ENCODE peak calls at places on chromosomes 4 and X, in nine cellular contexts. K is lung, M is breast epithelium, N is mesendoderm, I is OCI-LY7, E is SK-N-SH, H is ascending aorta, Z is H1, J is body of pancreas. T is an unnamed sample.
A peak's percentile ranks its signal among the peaks of the same experiment; 100 is the strongest.

GRCh38 chr4:157045507-157046127 is 30.3 kb upstream of the GLRB start:
- DNase-seq in K (no peak), M (no peak), N (peak; percentile 75), I (peak; percentile 7), E (peak; percentile 53), H (no peak), Z (no peak), J (peak; percentile 70), T (no peak)

GRCh38 chrX:109635151-109635550 is 10.2 kb upstream of the KCNE5 start:
- DNase-seq in K (no peak), M (no peak), N (peak; percentile 49), I (peak; percentile 29), E (peak; percentile 32), H (no peak), Z (no peak), J (no peak), T (no peak)

GRCh38 chrX:134572816-134573682 is 85.2 kb downstream of the PLAC1 start:
- DNase-seq in K (no peak), M (no peak), N (no peak), I (no peak), E (no peak), H (no peak), Z (no peak), J (no peak), T (no peak)

GRCh38 chr4:186852078-186852420 is 128.4 kb upstream of the FAT1 start:
- DNase-seq in K (no peak), M (no peak), N (no peak), I (no peak), E (no peak), H (no peak), Z (no peak), J (no peak), T (no peak)

GRCh38 chrX:123859409-123859827 is 435 bp upstream of the XIAP start:
- DNase-seq in K (no peak), M (no peak), N (no peak), I (peak; percentile 76), E (peak; percentile 36), H (no peak), Z (no peak), J (no peak), T (peak; percentile 68)

GRCh38 chr4:13530823-13531608 is 13.3 kb downstream of the NKX3-2 start:
- DNase-seq in K (no peak), M (no peak), N (peak; percentile 81), I (no peak), E (peak; percentile 22), H (no peak), Z (no peak), J (no peak), T (no peak)

GRCh38 chr4:13968723-13969122 is 341.2 kb upstream of the BOD1L1 start:
- DNase-seq in K (no peak), M (no peak), N (no peak), I (no peak), E (no peak), H (no peak), Z (no peak), J (no peak), T (no peak)

GRCh38 chrX:107940095-107940494 is 42.1 kb downstream of the TEX13B start:
- DNase-seq in K (no peak), M (no peak), N (peak; percentile 13), I (no peak), E (no peak), H (no peak), Z (no peak), J (no peak), T (no peak)

GRCh38 chr4:123600921-123601904 is 204.6 kb downstream of the SPRY1 start:
- DNase-seq in K (no peak), M (no peak), N (no peak), I (no peak), E (no peak), H (no peak), Z (no peak), J (no peak), T (no peak)

GRCh38 chr4:22434895-22435294 is 81.0 kb downstream of the ADGRA3 start:
- DNase-seq in K (no peak), M (no peak), N (peak; percentile 88), I (peak; percentile 11), E (peak; percentile 15), H (no peak), Z (no peak), J (peak; percentile 55), T (no peak)

GRCh38 chr4:19675172-19675811 is 576.4 kb upstream of the SLIT2 start:
- DNase-seq in K (no peak), M (no peak), N (no peak), I (peak; percentile 79), E (no peak), H (no peak), Z (no peak), J (no peak), T (no peak)

GRCh38 chr4:169492436-169493163 is 119.8 kb downstream of the NEK1 start:
- DNase-seq in K (no peak), M (no peak), N (peak; percentile 60), I (peak; percentile 45), E (peak; percentile 33), H (no peak), Z (peak; percentile 10), J (no peak), T (no peak)

GRCh38 chr4:2723751-2724150 is 32.4 kb downstream of the TNIP2 start:
- DNase-seq in K (no peak), M (no peak), N (no peak), I (no peak), E (no peak), H (no peak), Z (no peak), J (no peak), T (no peak)

GRCh38 chr4:37675587-37676290 is 10.4 kb downstream of the RELL1 start:
- DNase-seq in K (no peak), M (no peak), N (no peak), I (peak; percentile 95), E (no peak), H (no peak), Z (no peak), J (peak; percentile 46), T (no peak)

GRCh38 chr4:26885912-26886274 is 25.3 kb downstream of the STIM2 start:
- DNase-seq in K (no peak), M (no peak), N (no peak), I (peak; percentile 88), E (no peak), H (no peak), Z (no peak), J (peak; percentile 60), T (peak; percentile 67)

GRCh38 chr4:183508693-183509092 is 3.8 kb downstream of the ING2 start:
- DNase-seq in K (no peak), M (no peak), N (no peak), I (no peak), E (no peak), H (no peak), Z (no peak), J (no peak), T (no peak)
- H3K4me3 ChIP-seq in K (no peak overlapping the region), M (no peak overlapping the region), N (no peak overlapping the region), I (no peak overlapping the region), E (no peak overlapping the region), H (no peak overlapping the region), Z (no peak overlapping the region), J (no peak overlapping the region), T (no peak overlapping the region)

DNA sequence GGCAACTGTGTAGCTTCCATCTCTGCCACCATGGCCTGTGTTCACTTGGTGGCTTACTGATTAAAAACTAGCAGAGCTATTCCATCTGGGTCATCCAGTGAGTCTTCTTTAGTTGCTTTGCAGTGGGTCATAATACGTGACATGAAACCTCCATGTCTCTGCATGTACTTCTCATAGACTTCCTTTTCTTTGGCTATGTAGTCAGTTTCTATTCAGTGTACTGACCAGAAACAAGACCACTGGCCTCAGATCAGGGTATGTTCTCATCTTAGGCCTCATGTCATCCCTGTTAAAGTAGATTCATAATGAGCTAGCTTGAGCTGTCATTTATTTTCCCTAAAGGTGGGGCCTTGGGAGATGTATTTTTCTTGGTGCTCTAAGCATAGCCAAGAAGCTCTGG is 195.2 kb downstream of the CCNG2 start:
- DNase-seq in K (no peak), M (no peak), N (no peak), I (no peak), E (no peak), H (no peak), Z (no peak), J (no peak), T (no peak)
- H3K4me1 ChIP-seq in K (no peaks in the 10 kb centered on the region), M (no peaks in the 10 kb centered on the region), N (no peaks in the 10 kb centered on the region), I (no peaks in the 10 kb centered on the region), E (no peaks in the 10 kb centered on the region), H (no peaks in the 10 kb centered on the region), Z (no peaks in the 10 kb centered on the region), J (no peaks in the 10 kb centered on the region), T (no peaks in the 10 kb centered on the region)

DNA sequence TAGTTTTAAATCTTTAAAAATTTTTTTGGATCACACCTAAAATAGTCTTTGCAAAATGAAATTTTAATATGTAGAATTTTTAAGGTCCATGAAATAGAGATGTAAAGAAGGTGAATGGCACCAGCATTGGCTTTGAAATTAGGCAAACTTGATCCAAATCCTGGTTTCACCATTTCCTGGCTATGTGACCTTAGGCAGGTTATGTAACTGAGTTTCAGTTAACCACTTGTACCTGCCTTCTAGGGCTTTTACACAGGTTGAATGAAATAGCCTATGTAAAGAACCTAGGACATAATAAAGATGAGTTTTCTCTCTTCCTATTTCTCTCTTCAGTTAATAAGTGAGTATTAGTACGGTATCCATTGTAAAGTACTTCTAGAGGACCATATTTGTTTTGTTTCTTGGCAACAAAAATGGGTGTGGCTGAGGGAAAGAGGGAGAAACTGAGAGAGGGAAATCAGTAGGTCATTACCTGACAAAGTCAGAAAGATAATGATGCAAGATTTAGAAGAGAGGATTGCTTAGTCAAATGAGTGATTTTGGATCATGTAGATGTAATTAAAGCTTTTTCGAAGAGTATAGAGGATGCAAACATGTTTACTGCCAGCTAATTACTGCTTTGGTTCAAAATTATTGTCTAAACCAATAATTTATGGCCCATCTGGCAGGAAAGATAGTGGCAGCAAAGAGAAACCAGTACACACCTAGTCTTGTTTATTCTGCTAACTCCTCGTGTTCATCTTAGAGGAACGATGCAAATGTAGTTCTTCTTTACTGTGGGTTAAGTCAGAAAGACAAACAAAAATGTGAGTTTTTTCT is 81.9 kb downstream of the PDLIM5 start:
- DNase-seq in K (no peak), M (no peak), N (no peak), I (no peak), E (no peak), H (no peak), Z (no peak), J (no peak), T (no peak)
- H3K27ac ChIP-seq in K (peak overlapping the region; percentile 33), M (peak overlapping the region; percentile 9), N (no peak overlapping the region), I (no peak overlapping the region), E (no peak overlapping the region), H (peak overlapping the region; percentile 13), Z (no peak overlapping the region), J (no peak overlapping the region), T (peak overlapping the region; percentile 17)

DNA sequence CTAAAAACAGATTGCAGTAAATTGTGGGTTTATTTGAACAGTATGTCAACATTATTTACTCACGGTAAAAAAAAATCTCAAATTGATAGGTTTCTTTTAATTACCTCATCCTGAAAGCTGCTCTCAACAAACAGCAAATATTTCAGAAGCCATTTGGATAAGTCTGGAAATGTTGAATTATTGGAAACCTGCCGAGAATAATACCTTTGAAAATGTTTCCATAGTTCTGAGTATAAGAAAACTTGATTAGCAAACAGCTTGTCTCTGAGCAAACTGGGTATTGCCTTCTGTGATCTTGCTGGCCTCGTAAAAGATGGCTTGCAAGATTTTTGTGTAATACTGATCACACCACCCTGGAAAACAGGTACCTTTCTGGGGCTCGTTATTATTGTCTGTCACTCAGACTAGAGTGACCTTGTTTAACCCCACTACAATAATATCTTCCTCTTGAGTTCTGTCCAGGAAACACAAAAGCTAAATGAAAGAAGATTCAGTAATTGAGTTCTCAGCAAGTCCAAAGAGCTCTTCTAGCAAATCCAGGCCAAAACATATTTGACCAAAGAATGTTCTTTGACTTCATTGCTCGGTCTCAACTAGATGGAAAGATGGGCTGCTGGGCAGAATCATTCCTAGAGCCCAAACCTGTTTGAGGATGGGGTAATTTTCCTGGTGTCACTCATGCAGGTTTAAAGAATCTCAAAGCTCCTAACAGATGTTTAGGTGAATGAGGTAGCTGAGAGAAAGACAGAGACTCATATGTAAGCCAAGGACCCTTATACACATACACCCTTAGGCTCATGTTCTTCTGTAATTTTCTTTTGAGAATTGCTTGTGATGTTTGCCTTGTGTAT is 255.6 kb upstream of the JADE1 start:
- DNase-seq in K (no peak), M (no peak), N (no peak), I (no peak), E (peak; percentile 12), H (no peak), Z (no peak), J (peak; percentile 27), T (no peak)
- H3K4me3 ChIP-seq in K (no peak overlapping the region), M (peak overlapping the region; percentile 56), N (no peak overlapping the region), I (no peak overlapping the region), E (peak overlapping the region; percentile 51), H (peak overlapping the region; percentile 61), Z (no peak overlapping the region), J (no peak overlapping the region), T (peak overlapping the region; percentile 65)

T was measured in CD8-positive, alpha-beta memory T cell.